ENCODE peak calls at places on chromosomes 5 and 9, in nine cellular contexts. J is stomach, O is ovary, K is body of pancreas, R is uterus, N is transverse colon, Z is suprapubic skin, B is NB4, M is GM12891. I is an unnamed sample.

GRCh38 chr5:72510610-72511121 is 3.5 kb upstream of the ZNF366 start:
- DNase-seq in N (no peak), B (no peak), M (no peak), O (peak), Z (peak), K (no peak), J (no peak), R (peak), I (peak)

GRCh38 chr5:55771175-55771655 is 33.4 kb downstream of the DDX4 start:
- DNase-seq in R (no peak), J (no peak), Z (no peak), K (no peak), B (no peak), N (no peak), M (no peak), O (no peak), I (no peak)

GRCh38 chr5:118247468-118247867 is 740.9 kb downstream of the DTWD2 start:
- DNase-seq in R (no peak), B (no peak), M (no peak), O (no peak), J (no peak), Z (no peak), N (no peak), K (no peak), I (no peak)

GRCh38 chr5:82873452-82873851 is 203.7 kb downstream of the TMEM167A start:
- DNase-seq in N (no peak), M (no peak), B (no peak), O (no peak), K (no peak), J (no peak), R (no peak), Z (no peak), I (no peak)

GRCh38 chr5:111367081-111367480 is 142.9 kb downstream of the CAMK4 start:
- DNase-seq in R (no peak), N (no peak), M (no peak), Z (no peak), B (no peak), J (no peak), O (no peak), K (no peak), I (no peak)

GRCh38 chr9:121259935-121260334 is 8.0 kb upstream of the GSN start:
- DNase-seq in N (no peak), O (no peak), Z (no peak), R (no peak), B (no peak), M (no peak), K (no peak), J (no peak), I (no peak)

GRCh38 chr5:424259-425110 is 18.5 kb upstream of the EXOC3 start:
- DNase-seq in J (no peak), B (peak), K (no peak), N (no peak), M (peak), R (no peak), Z (no peak), O (no peak), I (no peak)

GRCh38 chr9:86774101-86774500 is 173.2 kb downstream of the GAS1 start:
- DNase-seq in B (no peak), N (no peak), Z (no peak), R (no peak), O (no peak), J (no peak), M (no peak), K (no peak), I (no peak)

GRCh38 chr9:15725953-15726352 is 173.1 kb downstream of the CCDC171 start:
- DNase-seq in N (no peak), B (no peak), Z (no peak), M (no peak), J (no peak), K (no peak), O (no peak), R (no peak), I (no peak)

GRCh38 chr9:87573841-87574342 is 76.2 kb downstream of the DAPK1 start:
- DNase-seq in K (no peak), O (no peak), M (no peak), J (no peak), R (no peak), N (no peak), B (no peak), Z (no peak), I (no peak)

GRCh38 chr9:116337015-116337414 is 183.4 kb downstream of the PAPPA start:
- DNase-seq in M (no peak), B (no peak), Z (no peak), O (no peak), N (no peak), J (no peak), R (no peak), K (no peak), I (peak)

GRCh38 chr9:111483419-111483861 is 743 bp downstream of the ECPAS start:
- DNase-seq in J (no peak), O (peak), Z (no peak), B (peak), M (peak), K (no peak), N (peak), R (peak), I (peak)

GRCh38 chr9:15735083-15735974 is 182.5 kb downstream of the CCDC171 start:
- DNase-seq in O (no peak), K (no peak), Z (no peak), R (no peak), M (no peak), B (no peak), N (no peak), J (no peak), I (peak)

GRCh38 chr5:157335534-157336422 is 69.9 kb downstream of the CYFIP2 start:
- DNase-seq in R (no peak), O (no peak), J (no peak), K (no peak), Z (no peak), M (no peak), B (no peak), N (no peak), I (no peak)

GRCh38 chr5:141489841-141490240 is 960 bp downstream of the PCDHGC5 start:
- DNase-seq in K (no peak), M (no peak), B (no peak), Z (no peak), O (no peak), R (no peak), N (no peak), J (no peak), I (no peak)

GRCh38 chr9:128101690-128102089 is 25.8 kb downstream of the PTGES2 start:
- DNase-seq in Z (peak), J (peak), O (peak), K (no peak), B (no peak), M (no peak), N (no peak), R (no peak), I (no peak)

GRCh38 chr9:112894699-112895098 is 4.0 kb upstream of the SLC46A2 start:
- DNase-seq in J (no peak), O (no peak), Z (no peak), N (no peak), M (no peak), R (no peak), B (peak), K (no peak), I (no peak)

GRCh38 chr9:75667155-75667554 is 223.3 kb upstream of the PCSK5 start:
- DNase-seq in R (no peak), N (no peak), J (no peak), O (no peak), K (no peak), M (no peak), B (no peak), Z (no peak), I (no peak)

GRCh38 chr5:59746261-59746765 is 147.2 kb downstream of the PDE4D start:
- DNase-seq in M (no peak), N (no peak), R (no peak), J (no peak), K (no peak), Z (no peak), B (no peak), O (no peak), I (no peak)

GRCh38 chr5:148561712-148562365 is 92.5 kb downstream of the HTR4 start:
- DNase-seq in Z (no peak), M (no peak), B (no peak), N (peak), K (peak), J (no peak), O (no peak), R (no peak), I (no peak)

GRCh38 chr5:132008163-132008473 is 3.3 kb downstream of the ACSL6 start:
- DNase-seq in M (no peak), J (no peak), B (no peak), K (no peak), Z (no peak), N (no peak), O (no peak), R (no peak), I (no peak)

GRCh38 chr5:58056546-58056945 is 403.3 kb downstream of the PLK2 start:
- DNase-seq in Z (no peak), O (no peak), N (peak), R (no peak), K (no peak), B (no peak), J (no peak), M (no peak), I (no peak)

GRCh38 chr9:5493597-5494511 is 16.5 kb upstream of the PDCD1LG2 start:
- DNase-seq in R (no peak), B (peak), N (peak), O (no peak), Z (no peak), M (peak), K (no peak), J (no peak), I (peak)
- TF ChIP-seq POLR2A in R (no peak), B (no peak), N (no peak), O (no peak), Z (no peak), M (peak), K (no peak), J (no peak), I (no peak)

GRCh38 chr9:71764438-71764837 is 3.9 kb downstream of the CEMIP2 start:
- DNase-seq in M (no peak), R (no peak), N (no peak), B (no peak), J (no peak), Z (no peak), K (no peak), O (no peak), I (no peak)

GRCh38 chr9:71761938-71762353 is 6.4 kb downstream of the CEMIP2 start:
- DNase-seq in B (no peak), R (no peak), O (no peak), N (no peak), M (no peak), Z (no peak), J (no peak), K (peak), I (no peak)

GRCh38 chr9:71762900-71763653 is 5.2 kb downstream of the CEMIP2 start:
- DNase-seq in R (no peak), O (no peak), Z (no peak), J (no peak), B (no peak), N (no peak), K (no peak), M (no peak), I (peak)

GRCh38 chr9:71765693-71766092 is 2.6 kb downstream of the CEMIP2 start:
- DNase-seq in R (no peak), K (no peak), M (no peak), J (no peak), N (no peak), O (no peak), B (no peak), Z (no peak), I (no peak)

DNA sequence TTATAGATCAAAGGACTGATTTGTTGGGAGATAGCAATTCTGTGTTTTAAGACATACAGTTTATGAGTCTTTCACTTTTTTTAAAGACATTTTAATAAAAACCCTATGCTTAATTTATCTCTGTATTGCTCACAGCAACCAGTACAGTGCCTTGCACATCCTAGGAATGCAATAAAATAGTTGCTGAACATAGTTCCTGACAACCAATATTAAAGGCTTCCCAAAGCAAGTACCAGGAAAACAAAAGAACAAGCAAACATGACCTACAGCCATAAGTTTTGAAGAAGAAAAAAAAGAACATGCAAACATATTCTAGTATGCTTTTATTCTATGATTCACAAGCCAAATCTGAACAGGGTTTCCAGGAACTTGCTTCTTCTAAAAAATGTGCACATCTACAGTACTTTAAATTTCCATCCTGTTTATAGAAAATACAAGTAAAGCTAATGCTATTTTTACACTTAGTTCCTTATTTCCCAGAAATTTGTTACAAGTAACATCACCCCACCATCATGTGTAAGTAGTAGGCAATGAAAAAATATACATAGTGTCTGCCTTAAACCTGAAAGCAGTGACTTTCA is 4.5 kb downstream of the CEMIP2 start:
- DNase-seq in R (no peak), J (no peak), N (no peak), B (no peak), O (no peak), K (no peak), M (no peak), Z (no peak), I (no peak)
- TF ChIP-seq POLR2A in R (no peak), J (no peak), N (no peak), B (no peak), O (no peak), K (no peak), M (no peak), Z (no peak), I (no peak)

GRCh38 chr5:150779397-150780179 is 1.0 kb downstream of the SMIM3 start:
- DNase-seq in Z (no peak), N (peak), O (no peak), R (no peak), B (peak), M (no peak), K (no peak), J (no peak), I (no peak)
- TF ChIP-seq POLR2A in Z (no peak), N (no peak), O (peak), R (no peak), B (no peak), M (no peak), K (no peak), J (no peak), I (no peak)

DNA sequence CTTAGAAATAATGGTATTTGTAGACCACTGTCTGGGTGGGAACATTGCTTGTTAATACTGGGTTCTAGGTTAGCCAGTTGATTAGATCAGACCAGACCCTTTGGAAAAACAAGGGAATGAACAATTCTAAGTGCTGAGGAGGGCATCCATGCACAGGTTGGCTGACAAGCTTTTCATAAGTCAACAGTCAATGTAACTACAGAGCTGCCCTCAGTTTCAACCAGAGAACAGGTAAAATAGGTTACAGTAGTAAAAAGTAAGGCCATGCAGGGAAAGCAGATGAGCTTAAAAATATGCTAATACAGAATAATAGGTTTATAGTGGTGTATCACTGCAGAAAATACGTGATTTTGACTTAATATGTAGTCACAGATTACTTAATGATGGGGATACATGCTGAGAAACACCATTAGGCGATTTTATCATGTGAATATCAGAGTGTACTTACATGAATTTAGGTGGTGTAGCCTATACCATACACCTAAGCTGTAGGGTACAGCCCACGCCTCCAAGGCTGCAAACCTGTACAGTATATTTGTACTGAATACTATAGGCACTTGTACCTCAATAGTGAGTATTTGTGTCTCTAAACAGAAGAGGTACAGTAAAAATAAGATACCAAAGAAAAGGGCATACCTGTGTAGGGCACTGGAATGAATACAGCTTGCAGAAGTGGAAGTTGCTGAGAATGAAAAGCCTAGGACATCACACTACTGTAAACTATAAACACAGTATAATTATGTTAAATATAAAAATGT is 6.1 kb upstream of the FGF18 start:
- DNase-seq in J (no peak), O (no peak), M (no peak), Z (peak), N (no peak), R (no peak), B (peak), K (no peak), I (no peak)
- TF ChIP-seq POLR2A in J (no peak), O (no peak), M (peak), Z (no peak), N (no peak), R (no peak), B (peak), K (no peak), I (no peak)

GRCh38 chr5:65926276-65926761 is at the start of gene ERBIN:
- DNase-seq in J (peak), M (peak), B (peak), O (peak), N (peak), Z (peak), R (peak), K (peak), I (peak)

GRCh38 chr5:65928341-65928752 is 2.0 kb downstream of the ERBIN start:
- DNase-seq in N (no peak), Z (no peak), J (no peak), K (no peak), M (no peak), O (no peak), B (no peak), R (no peak), I (no peak)

GRCh38 chr5:65926893-65927292 is 518 bp downstream of the ERBIN start:
- DNase-seq in N (peak), J (no peak), O (no peak), R (no peak), K (no peak), M (no peak), Z (no peak), B (peak), I (no peak)

GRCh38 chr5:65928860-65929259 is 2.5 kb downstream of the ERBIN start:
- DNase-seq in K (no peak), B (no peak), O (no peak), N (no peak), J (no peak), M (no peak), Z (no peak), R (no peak), I (no peak)

DNA sequence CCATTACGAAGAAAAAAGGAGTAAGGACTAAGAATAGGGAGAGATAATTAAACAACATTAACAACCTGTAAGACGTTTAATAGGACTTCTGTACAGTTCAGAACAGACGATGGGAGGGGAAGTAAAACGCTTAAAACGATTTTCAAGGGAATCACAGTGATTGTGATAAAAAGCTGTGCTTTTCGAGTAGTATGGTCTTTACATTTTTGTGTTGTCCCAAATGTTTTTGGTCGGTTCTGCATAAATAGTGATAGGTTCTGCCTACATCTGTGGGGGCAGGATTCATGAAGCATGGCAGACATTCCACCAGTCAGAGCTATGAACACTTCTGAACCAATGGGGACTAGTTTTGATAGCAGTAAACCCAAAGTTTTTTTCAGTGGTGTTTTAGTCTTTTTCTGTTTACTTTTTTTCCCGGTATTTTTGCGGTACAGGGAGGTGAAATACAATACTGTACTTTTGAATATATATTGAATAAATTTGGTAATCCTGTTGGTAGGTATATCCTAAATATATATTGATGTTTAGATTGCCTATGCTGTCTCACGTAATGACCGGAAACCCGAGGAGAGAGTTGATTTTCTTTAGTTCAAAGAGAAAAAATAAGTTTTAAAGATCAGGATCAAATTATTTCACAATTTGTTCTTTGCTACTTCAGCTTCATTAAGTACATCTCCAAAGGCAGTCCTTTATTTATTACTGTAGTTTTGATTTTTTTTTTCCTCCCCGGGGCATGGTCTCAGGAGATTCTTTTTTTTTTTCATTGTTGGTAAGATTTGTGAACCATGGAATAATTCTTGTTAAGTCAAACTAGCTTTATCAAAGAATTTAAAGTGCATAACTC is 1.3 kb downstream of the ERBIN start:
- DNase-seq in Z (no peak), B (peak), J (no peak), R (no peak), K (no peak), N (no peak), O (no peak), M (peak), I (peak)
- TF ChIP-seq POLR2A in Z (no peak), B (no peak), J (no peak), R (no peak), K (peak), N (no peak), O (no peak), M (no peak), I (no peak)

DNA sequence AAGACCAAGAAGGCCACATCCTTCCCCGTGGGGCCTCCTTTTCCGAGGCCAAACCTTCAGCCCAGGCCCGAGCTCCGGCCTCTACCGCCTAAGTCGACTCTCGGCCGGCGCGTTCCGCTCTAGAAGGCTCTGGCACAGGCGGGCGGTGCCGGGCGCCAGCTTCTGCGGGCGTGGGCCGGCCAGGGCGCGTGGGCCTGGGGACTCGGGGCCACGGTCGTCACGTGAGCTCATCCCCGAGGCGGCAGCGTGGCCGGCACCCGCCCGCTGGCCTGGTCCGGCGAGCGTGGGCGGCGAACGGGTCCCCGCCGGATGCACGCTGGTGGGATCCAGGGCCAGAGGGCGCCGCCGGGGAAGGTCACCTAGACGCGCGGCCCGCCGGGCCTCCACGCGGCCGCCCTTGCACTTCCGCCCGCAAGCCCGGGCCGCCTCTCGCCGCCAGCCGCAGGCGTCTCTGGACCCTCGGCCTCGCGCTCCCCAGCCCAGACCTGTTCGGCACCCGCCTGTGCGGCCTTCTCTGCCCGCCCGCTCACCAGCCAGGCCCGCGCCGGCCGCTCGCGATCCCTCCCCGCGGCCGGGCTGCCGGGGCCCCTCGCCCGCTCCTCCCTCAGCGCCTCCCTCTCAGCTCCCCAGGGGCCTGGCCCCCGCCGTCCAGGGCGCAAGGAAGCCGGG is 684 bp downstream of the VDAC1 start:
- DNase-seq in B (peak), M (peak), Z (peak), O (peak), J (peak), K (peak), N (peak), R (peak), I (no peak)
- TF ChIP-seq POLR2A in B (no peak), M (no peak), Z (no peak), O (no peak), J (no peak), K (no peak), N (no peak), R (no peak), I (peak)

GRCh38 chr9:119707228-119707627 is 338.0 kb upstream of the BRINP1 start:
- DNase-seq in R (no peak), K (no peak), J (no peak), B (no peak), O (no peak), Z (no peak), M (no peak), N (no peak), I (no peak)
- TF ChIP-seq POLR2A in R (no peak), K (no peak), J (no peak), B (no peak), O (no peak), Z (no peak), M (no peak), N (no peak), I (no peak)